ENCODE peak calls at places on chromosomes 4 and X, in seven cellular contexts. A, Q, D, S, Y, W and J are unnamed samples.
A peak's percentile ranks its signal among the peaks of the same experiment; 100 is the strongest.

GRCh38 chrX:19805054-19805690 is 82.2 kb downstream of the SH3KBP1 start:
- DNase-seq in A (no peak), Q (no peak), W (no peak), D (no peak), Y (no peak), S (no peak), J (no peak)

GRCh38 chr4:100087743-100088142 is 102.5 kb downstream of the DDIT4L start:
- DNase-seq in A (no peak), W (no peak), Y (no peak), D (no peak), Q (no peak), S (no peak), J (no peak)

GRCh38 chr4:6200011-6200921 is at the start of gene JAKMIP1:
- DNase-seq in W (peak; percentile 87), Q (peak; percentile 57), D (peak; percentile 94), S (peak; percentile 98), A (no peak), Y (peak; percentile 58), J (peak; percentile 82)

GRCh38 chr4:110621328-110621812 is 1.5 kb downstream of the PITX2 start:
- DNase-seq in Q (no peak), Y (no peak), S (no peak), D (peak; percentile 72), W (no peak), A (no peak), J (no peak)

GRCh38 chrX:8139713-8140112 is 31.4 kb downstream of the VCX2 start:
- DNase-seq in Q (no peak), Y (no peak), W (no peak), D (no peak), A (no peak), S (no peak), J (no peak)

GRCh38 chr4:139840773-139841172 is 175.2 kb downstream of the MGST2 start:
- DNase-seq in Q (no peak), S (no peak), W (no peak), D (no peak), A (no peak), Y (no peak), J (no peak)

GRCh38 chr4:33696066-33696465 is 2548.2 kb downstream of the ARAP2 start:
- DNase-seq in S (no peak), Y (no peak), A (no peak), Q (no peak), D (no peak), W (no peak), J (no peak)

GRCh38 chr4:101232074-101232776 is 115.1 kb downstream of the PPP3CA start:
- DNase-seq in Q (peak; percentile 67), Y (peak; percentile 29), D (no peak), S (no peak), A (peak; percentile 14), W (no peak), J (no peak)

GRCh38 chr4:94127707-94128328 is 79.8 kb upstream of the SMARCAD1 start:
- DNase-seq in S (no peak), Q (peak; percentile 49), Y (no peak), D (no peak), A (no peak), W (no peak), J (no peak)

GRCh38 chr4:42066402-42066801 is 76.1 kb downstream of the SLC30A9 start:
- DNase-seq in A (no peak), W (no peak), Q (no peak), Y (no peak), S (no peak), D (no peak), J (no peak)

GRCh38 chr4:172962564-172963353 is 205.9 kb upstream of the GALNT7 start:
- DNase-seq in Y (no peak), Q (peak; percentile 78), W (peak; percentile 68), S (no peak), A (no peak), D (no peak), J (peak; percentile 67)

GRCh38 chr4:163172666-163173065 is 6.0 kb upstream of the NAF1 start:
- DNase-seq in A (no peak), Q (no peak), Y (no peak), S (no peak), D (no peak), W (no peak), J (no peak)

GRCh38 chr4:142913461-142914030 is 67.4 kb upstream of the INPP4B start:
- DNase-seq in Q (no peak), S (no peak), W (no peak), D (no peak), Y (no peak), A (no peak), J (no peak)

GRCh38 chrX:19839770-19840254 is 47.6 kb downstream of the SH3KBP1 start:
- DNase-seq in W (no peak), Y (no peak), Q (no peak), D (no peak), S (no peak), A (no peak), J (no peak)

GRCh38 chr4:76733380-76733779 is 164.6 kb downstream of the SOWAHB start:
- DNase-seq in Y (no peak), D (no peak), A (no peak), S (peak; percentile 64), W (peak; percentile 73), Q (peak; percentile 25), J (peak; percentile 52)

GRCh38 chrX:150813922-150814321 is 84.5 kb downstream of the CD99L2 start:
- DNase-seq in A (no peak), W (no peak), Y (no peak), S (no peak), D (no peak), Q (no peak), J (no peak)

GRCh38 chrX:68831405-68832100 is 2.7 kb downstream of the EFNB1 start:
- DNase-seq in S (peak; percentile 40), Q (no peak), W (no peak), A (no peak), Y (peak; percentile 8), D (no peak), J (no peak)

DNA sequence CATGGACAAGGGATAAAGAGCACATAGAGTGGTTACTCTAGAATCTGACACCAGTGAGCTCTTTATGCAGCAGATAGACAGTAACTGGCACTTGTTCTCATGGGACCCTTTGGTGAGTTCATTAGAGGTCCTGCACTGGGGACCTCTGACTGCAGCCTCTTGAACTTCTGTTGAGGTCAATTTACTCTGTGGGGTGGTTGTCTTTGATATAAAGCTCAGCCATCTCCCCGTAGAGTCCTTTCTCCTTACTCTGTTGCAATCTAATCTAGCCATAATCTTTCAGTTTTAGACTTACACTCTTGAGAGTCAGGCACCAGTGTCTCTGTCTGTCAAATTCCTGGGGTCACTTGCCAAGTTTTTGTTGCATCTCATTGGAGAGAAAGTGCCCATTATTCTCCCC is 222.4 kb downstream of the GPAT3 start:
- DNase-seq in D (no peak), W (no peak), Y (no peak), S (no peak), A (no peak), Q (no peak), J (no peak)
- TF ChIP-seq EP300 in D (no peak), W (no peak), Y (no peak), S (no peak), A (no peak), Q (no peak), J (no peak)

GRCh38 chrX:104136241-104137019 is 20.4 kb downstream of the SLC25A53 start:
- DNase-seq in Y (peak; percentile 83), A (no peak), Q (peak; percentile 87), S (no peak), W (peak; percentile 72), D (no peak), J (peak; percentile 67)

GRCh38 chrX:104137496-104137895 is 19.3 kb downstream of the SLC25A53 start:
- DNase-seq in Y (no peak), S (no peak), W (no peak), Q (peak; percentile 55), A (no peak), D (no peak), J (no peak)

GRCh38 chrX:104135677-104136076 is 21.1 kb downstream of the SLC25A53 start:
- DNase-seq in S (no peak), A (no peak), Q (no peak), Y (no peak), W (no peak), D (no peak), J (no peak)

DNA sequence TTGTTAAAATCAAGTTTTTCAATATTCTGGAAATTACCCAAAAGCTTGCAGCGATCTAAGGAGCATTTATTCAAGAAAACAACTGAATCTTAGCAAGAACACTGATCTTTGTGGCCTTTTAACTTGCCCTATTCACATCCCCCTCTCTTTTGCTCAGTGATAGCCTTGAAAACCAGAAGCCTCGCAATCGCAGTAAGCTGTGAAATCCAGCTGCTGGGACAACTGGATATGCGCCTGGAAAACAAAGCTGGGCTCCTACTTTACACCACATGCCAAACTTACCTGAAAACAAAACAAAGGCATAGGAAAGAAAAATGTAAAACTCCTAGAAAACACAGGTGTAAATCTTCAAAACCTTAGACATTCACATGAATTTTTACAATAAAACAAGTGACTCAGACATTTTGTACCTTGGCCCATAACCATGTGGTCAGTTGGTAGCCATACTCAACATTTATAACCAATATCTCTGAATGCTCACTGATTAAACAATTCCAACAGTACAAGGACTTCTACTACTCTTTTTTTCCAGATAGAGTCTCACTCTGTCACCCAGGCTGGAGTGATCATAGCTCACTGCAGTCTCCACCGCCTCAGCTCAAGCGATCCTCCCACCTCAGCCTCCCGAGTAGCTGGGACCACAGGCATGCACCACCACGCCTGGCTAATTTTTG is 15.6 kb downstream of the SLC25A53 start:
- DNase-seq in S (no peak), Y (no peak), D (no peak), W (no peak), Q (no peak), A (no peak), J (no peak)
- H3K27ac ChIP-seq in S (no peak overlapping the region), Y (no peak overlapping the region), D (no peak overlapping the region), W (no peak overlapping the region), Q (no peak overlapping the region), A (no peak overlapping the region), J (no peak overlapping the region)

DNA sequence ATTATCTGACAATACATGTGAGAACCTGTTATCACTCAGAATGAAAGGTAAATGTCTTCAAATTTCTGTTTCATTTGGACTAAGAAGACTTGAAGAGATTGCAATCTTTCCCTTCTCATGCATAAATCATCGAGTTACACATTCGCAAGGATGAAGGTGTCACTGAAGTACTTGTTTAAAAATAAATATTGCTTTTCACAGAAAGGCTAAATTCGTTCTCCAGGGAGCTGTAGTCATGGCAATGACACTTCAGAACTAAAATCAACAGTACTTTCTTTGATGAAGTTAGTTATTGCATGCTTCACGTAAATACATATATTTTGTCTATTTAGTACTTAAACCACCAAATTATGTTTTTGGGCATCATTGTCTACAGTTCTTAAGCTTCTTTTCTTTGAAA is 301.9 kb upstream of the CTSO start:
- DNase-seq in D (no peak), Q (no peak), S (no peak), A (no peak), Y (no peak), W (no peak), J (no peak)
- TF ChIP-seq EP300 in D (no peak), Q (no peak), S (no peak), A (no peak), Y (no peak), W (no peak), J (no peak)

DNA sequence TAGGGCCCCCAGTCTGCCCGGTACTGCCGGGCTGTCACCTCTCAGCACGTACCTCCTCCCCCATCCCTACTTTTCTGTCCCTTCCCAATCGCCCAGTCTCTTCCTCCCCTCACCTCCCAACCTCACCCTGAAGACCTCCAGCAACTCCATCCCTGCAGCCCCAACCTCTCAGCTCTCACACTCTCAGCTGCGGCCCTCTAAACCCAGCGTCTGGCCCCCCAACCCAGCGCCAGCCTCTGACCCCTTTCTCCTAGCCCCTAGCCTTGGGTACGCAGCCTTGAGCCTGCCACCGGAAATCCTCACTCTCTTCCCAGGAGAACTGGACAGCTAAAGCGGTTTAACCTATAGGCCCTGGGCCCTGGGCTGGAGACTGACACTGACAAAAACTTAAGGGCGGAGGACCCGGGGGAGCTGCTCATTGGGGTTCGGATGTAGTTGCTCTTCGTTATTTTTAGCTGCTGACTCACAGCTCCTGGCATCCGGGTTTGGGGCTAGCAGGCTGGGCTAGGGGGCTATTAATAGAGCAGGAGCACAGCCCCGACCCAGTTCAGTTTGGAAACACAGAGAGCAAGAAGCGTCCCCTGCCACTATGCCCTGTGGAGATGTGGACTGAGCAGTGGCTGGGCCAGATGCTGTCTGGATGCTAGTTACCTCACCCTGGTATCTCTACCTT is 9.6 kb upstream of the DLG3 start:
- DNase-seq in Q (no peak), Y (peak; percentile 63), W (peak; percentile 24), A (no peak), D (no peak), S (no peak), J (no peak)
- H3K27ac ChIP-seq in Q (peak overlapping the region; percentile 78), Y (peak overlapping the region; percentile 32), W (peak overlapping the region; percentile 83), A (no peak overlapping the region), D (peak overlapping the region; percentile 71), S (no peak overlapping the region), J (peak overlapping the region; percentile 80)